ENCODE peak calls at places on chromosome 6, in six cellular contexts. C is RWPE2, H is lower leg skin, A is GM12865, F is tibial artery, R is astrocyte of the spinal cord. K is an unnamed sample.
A peak's percentile ranks its signal among the peaks of the same experiment; 100 is the strongest.

GRCh38 chr6:10745116-10745515 is 2.5 kb upstream of the TMEM14B start:
- DNase-seq in C (no peak), H (no peak), A (no peak), F (no peak), R (no peak), K (no peak)

GRCh38 chr6:42142118-42142835 is at the start of gene C6orf132:
- DNase-seq in C (peak; percentile 84), H (peak; percentile 51), A (no peak), F (no peak), R (peak; percentile 23), K (peak; percentile 88)

GRCh38 chr6:135665935-135666334 is 168.4 kb upstream of the AHI1 start:
- DNase-seq in C (no peak), H (no peak), A (no peak), F (no peak), R (no peak), K (peak; percentile 59)

GRCh38 chr6:40328376-40328987 is 258.7 kb downstream of the LRFN2 start:
- DNase-seq in C (no peak), H (peak; percentile 15), A (peak; percentile 8), F (no peak), R (no peak), K (peak; percentile 66)

GRCh38 chr6:108677357-108677756 is 116.6 kb downstream of the FOXO3 start:
- DNase-seq in C (no peak), H (no peak), A (no peak), F (no peak), R (no peak), K (no peak)

GRCh38 chr6:122717350-122717749 is 62.2 kb upstream of the FABP7 start:
- DNase-seq in C (no peak), H (no peak), A (no peak), F (no peak), R (peak; percentile 78), K (peak; percentile 33)

GRCh38 chr6:55886185-55886836 is 10.9 kb upstream of the BMP5 start:
- DNase-seq in C (no peak), H (no peak), A (peak; percentile 10), F (no peak), R (peak; percentile 44), K (peak; percentile 30)

GRCh38 chr6:38155144-38155543 is 335.6 kb downstream of the ZFAND3 start:
- DNase-seq in C (no peak), H (no peak), A (no peak), F (peak; percentile 18), R (peak; percentile 60), K (no peak)

GRCh38 chr6:159943101-159943632 is 25.7 kb upstream of the IGF2R start:
- DNase-seq in C (no peak), H (peak; percentile 56), A (no peak), F (peak; percentile 74), R (peak; percentile 60), K (peak; percentile 17)

GRCh38 chr6:16209539-16209938 is 28.8 kb upstream of the GMPR start:
- DNase-seq in C (no peak), H (no peak), A (no peak), F (no peak), R (no peak), K (no peak)

GRCh38 chr6:46440133-46440532 is 51.1 kb downstream of the RCAN2 start:
- DNase-seq in C (no peak), H (no peak), A (no peak), F (no peak), R (peak; percentile 50), K (no peak)

GRCh38 chr6:148509789-148510581 is 167.3 kb downstream of the SASH1 start:
- DNase-seq in C (no peak), H (peak; percentile 85), A (peak; percentile 14), F (peak; percentile 91), R (peak; percentile 98), K (peak; percentile 68)

GRCh38 chr6:157267654-157268053 is 55.7 kb downstream of the TMEM242 start:
- DNase-seq in C (peak; percentile 45), H (no peak), A (no peak), F (peak; percentile 3), R (no peak), K (no peak)

GRCh38 chr6:125806813-125807212 is 16.1 kb downstream of the NCOA7 start:
- DNase-seq in C (no peak), H (no peak), A (no peak), F (no peak), R (no peak), K (no peak)

GRCh38 chr6:157873735-157874344 is 50.8 kb downstream of the SNX9 start:
- DNase-seq in C (no peak), H (peak; percentile 57), A (peak; percentile 85), F (peak; percentile 62), R (peak; percentile 73), K (peak; percentile 82)

GRCh38 chr6:80439721-80440488 is 333.4 kb downstream of the BCKDHB start:
- DNase-seq in C (no peak), H (no peak), A (no peak), F (no peak), R (no peak), K (peak; percentile 78)

GRCh38 chr6:44662461-44663121 is 275.1 kb downstream of the CDC5L start:
- DNase-seq in C (no peak), H (no peak), A (peak; percentile 44), F (no peak), R (peak; percentile 92), K (no peak)

GRCh38 chr6:163165155-163165910 is 249.2 kb upstream of the QKI start:
- DNase-seq in C (no peak), H (no peak), A (no peak), F (no peak), R (no peak), K (no peak)

GRCh38 chr6:163164175-163164900 is 250.2 kb upstream of the QKI start:
- DNase-seq in C (no peak), H (no peak), A (no peak), F (no peak), R (no peak), K (no peak)

GRCh38 chr6:163169521-163169920 is 245.0 kb upstream of the QKI start:
- DNase-seq in C (no peak), H (no peak), A (no peak), F (no peak), R (no peak), K (no peak)

GRCh38 chr6:163162874-163163213 is 251.7 kb upstream of the QKI start:
- DNase-seq in C (no peak), H (no peak), A (no peak), F (no peak), R (no peak), K (no peak)

GRCh38 chr6:163165922-163166321 is 248.6 kb upstream of the QKI start:
- DNase-seq in C (no peak), H (no peak), A (no peak), F (no peak), R (no peak), K (no peak)
- H3K4me3 ChIP-seq in C (no peak overlapping the region), H (no peak overlapping the region), A (no peak overlapping the region), F (no peak overlapping the region), R (no peak overlapping the region), K (no peak overlapping the region)

GRCh38 chr6:4412488-4412887 is 277.1 kb upstream of the ECI2 start:
- DNase-seq in C (no peak), H (no peak), A (no peak), F (no peak), R (no peak), K (no peak)

GRCh38 chr6:4420160-4420865 is 284.9 kb upstream of the ECI2 start:
- DNase-seq in C (no peak), H (no peak), A (no peak), F (no peak), R (no peak), K (no peak)

GRCh38 chr6:4413073-4413472 is 277.7 kb upstream of the ECI2 start:
- DNase-seq in C (no peak), H (no peak), A (no peak), F (no peak), R (peak; percentile 37), K (peak; percentile 16)

DNA sequence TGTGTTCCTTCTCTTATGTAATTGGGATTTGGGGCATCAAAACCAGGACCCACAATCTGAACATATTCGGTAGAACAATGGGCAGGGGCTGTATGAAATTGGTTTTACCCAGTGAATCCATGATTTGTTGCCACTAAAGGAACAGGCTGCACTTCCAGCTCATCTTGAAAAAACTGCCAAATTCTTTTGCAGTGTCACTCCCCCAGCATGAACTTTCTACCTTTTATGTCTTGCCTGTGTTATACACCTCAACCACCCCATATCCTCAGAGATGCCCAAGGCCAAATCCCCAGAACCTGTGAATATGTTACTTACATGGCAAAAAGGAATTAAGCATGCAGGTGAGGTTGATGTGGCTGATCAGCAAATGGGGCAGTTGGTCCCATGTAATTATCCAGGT is 280.2 kb upstream of the ECI2 start:
- DNase-seq in C (no peak), H (no peak), A (no peak), F (no peak), R (no peak), K (peak; percentile 62)
- TF ChIP-seq CTCF in C (no peak), H (no peak), A (no peak), F (no peak), R (no peak), K (no peak)

GRCh38 chr6:110542311-110543024 is 66.1 kb upstream of the SLC22A16 start:
- DNase-seq in C (no peak), H (no peak), A (no peak), F (no peak), R (no peak), K (no peak)

GRCh38 chr6:110541701-110542309 is 65.4 kb upstream of the SLC22A16 start:
- DNase-seq in C (no peak), H (no peak), A (no peak), F (no peak), R (no peak), K (no peak)

GRCh38 chr6:110545081-110545872 is 68.9 kb upstream of the SLC22A16 start:
- DNase-seq in C (no peak), H (no peak), A (no peak), F (no peak), R (no peak), K (no peak)

GRCh38 chr6:110544472-110544871 is 68.1 kb upstream of the SLC22A16 start:
- DNase-seq in C (no peak), H (no peak), A (no peak), F (no peak), R (no peak), K (no peak)

GRCh38 chr6:110543106-110543505 is 66.7 kb upstream of the SLC22A16 start:
- DNase-seq in C (peak; percentile 80), H (no peak), A (no peak), F (no peak), R (no peak), K (peak; percentile 85)
- H3K4me3 ChIP-seq in C (no peak overlapping the region), H (no peak overlapping the region), A (no peak overlapping the region), F (no peak overlapping the region), R (no peak overlapping the region), K (no peak overlapping the region)

GRCh38 chr6:21603516-21603952 is 10.0 kb downstream of the SOX4 start:
- DNase-seq in C (no peak), H (no peak), A (peak; percentile 51), F (no peak), R (no peak), K (no peak)
- TF ChIP-seq CTCF in C (no peak), H (no peak), A (no peak), F (no peak), R (no peak), K (no peak)

GRCh38 chr6:82144852-82145332 is 102.7 kb downstream of the IBTK start:
- DNase-seq in C (peak; percentile 79), H (peak; percentile 64), A (peak; percentile 5), F (peak; percentile 82), R (peak; percentile 92), K (peak; percentile 95)
- H3K4me3 ChIP-seq in C (no peak overlapping the region), H (no peak overlapping the region), A (no peak overlapping the region), F (peak overlapping the region; percentile 0), R (no peak overlapping the region), K (no peak overlapping the region)

GRCh38 chr6:119078449-119079287 is at the start of gene FAM184A:
- DNase-seq in C (peak; percentile 51), H (no peak), A (peak; percentile 64), F (peak; percentile 39), R (peak; percentile 54), K (peak; percentile 56)
- TF ChIP-seq CTCF in C (no peak), H (no peak), A (peak; percentile 31), F (peak; percentile 24), R (peak; percentile 32), K (no peak)

K was measured in epithelial cell of esophagus.